ENCODE peak calls at places on chromosomes 3 and 15, in seven cellular contexts. K is fibroblast of pulmonary artery, X is adrenal gland, C is psoas muscle, H is AG04450, E is foreskin fibroblast, P is uterus. I is an unnamed sample.

GRCh38 chr3:108936924-108937689 is 16.6 kb downstream of the GUCA1C start:
- DNase-seq in K (no peak), H (no peak), X (no peak), E (no peak), P (no peak), C (no peak), I (no peak)

GRCh38 chr3:130276203-130276803 is 69.2 kb upstream of the COL6A5 start:
- DNase-seq in X (peak), H (peak), C (no peak), E (peak), K (peak), P (no peak), I (peak)

GRCh38 chr15:26889298-26889898 is 22.5 kb downstream of the GABRA5 start:
- DNase-seq in C (no peak), P (no peak), X (peak), E (peak), K (peak), H (peak), I (peak)

GRCh38 chr3:52236424-52236886 is 2.5 kb downstream of the TWF2 start:
- DNase-seq in P (no peak), C (peak), K (no peak), X (no peak), E (no peak), H (no peak), I (no peak)

GRCh38 chr3:196969660-196970546 is 1.3 kb upstream of the PIGZ start:
- DNase-seq in X (peak), E (peak), K (peak), P (peak), C (peak), H (no peak), I (peak)

GRCh38 chr15:65305144-65305758 is 774 bp downstream of the RNU5B-1 start:
- DNase-seq in X (no peak), H (no peak), E (no peak), C (no peak), K (no peak), P (no peak), I (no peak)

GRCh38 chr3:146067048-146067447 is 93.9 kb downstream of the PLOD2 start:
- DNase-seq in K (peak), X (no peak), C (no peak), E (peak), H (peak), P (no peak), I (peak)

GRCh38 chr15:39543651-39544050 is 37.2 kb upstream of the THBS1 start:
- DNase-seq in X (no peak), C (no peak), H (no peak), E (no peak), K (peak), P (no peak), I (no peak)

GRCh38 chr3:111913163-111913763 is 54.2 kb downstream of the PHLDB2 start:
- DNase-seq in H (no peak), X (no peak), C (no peak), E (no peak), P (no peak), K (no peak), I (no peak)

GRCh38 chr3:11455977-11456376 is 183.8 kb downstream of the ATG7 start:
- DNase-seq in H (no peak), K (peak), E (peak), C (no peak), P (no peak), X (no peak), I (no peak)

GRCh38 chr3:124559650-124560405 is 170.4 kb upstream of the UMPS start:
- DNase-seq in P (peak), X (peak), H (peak), C (peak), K (peak), E (peak), I (peak)

GRCh38 chr15:40333922-40334492 is 6.7 kb downstream of the CCDC9B start:
- DNase-seq in C (peak), P (no peak), K (peak), E (no peak), H (no peak), X (peak), I (peak)

GRCh38 chr3:114929971-114930732 is 216.9 kb downstream of the ZBTB20 start:
- DNase-seq in P (no peak), H (no peak), C (no peak), K (peak), X (no peak), E (peak), I (peak)

GRCh38 chr15:79593119-79593869 is 161.2 kb downstream of the MINAR1 start:
- DNase-seq in X (peak), C (no peak), P (no peak), E (peak), K (peak), H (no peak), I (peak)

GRCh38 chr3:38646630-38647029 is 2.9 kb downstream of the SCN5A start:
- DNase-seq in P (no peak), C (no peak), K (peak), E (no peak), H (no peak), X (no peak), I (peak)

GRCh38 chr3:157542711-157543485 is 39.7 kb upstream of the VEPH1 start:
- DNase-seq in P (peak), X (peak), C (peak), H (peak), E (peak), K (peak), I (peak)

GRCh38 chr3:58627580-58627894 is 39.0 kb downstream of the FAM3D start:
- DNase-seq in X (peak), H (no peak), K (peak), P (no peak), C (no peak), E (no peak), I (no peak)

GRCh38 chr3:129837057-129837631 is 56.4 kb downstream of the TMCC1 start:
- DNase-seq in K (peak), X (no peak), C (no peak), H (no peak), P (no peak), E (no peak), I (no peak)

GRCh38 chr3:14803101-14803980 is 15.4 kb upstream of the FGD5 start:
- DNase-seq in K (no peak), E (no peak), P (no peak), C (peak), H (no peak), X (no peak), I (peak)

GRCh38 chr3:80618295-80619256 is 850.8 kb upstream of the ROBO1 start:
- DNase-seq in E (no peak), P (no peak), K (no peak), C (no peak), H (no peak), X (no peak), I (no peak)

GRCh38 chr3:187051724-187052364 is 87.5 kb downstream of the RPL39L start:
- DNase-seq in H (no peak), K (no peak), P (no peak), E (no peak), C (no peak), X (peak), I (no peak)

GRCh38 chr3:194212021-194212868 is 76.3 kb downstream of the HES1 start:
- DNase-seq in X (no peak), C (no peak), H (no peak), K (no peak), E (no peak), P (no peak), I (no peak)

GRCh38 chr15:25736451-25736850 is 126.7 kb downstream of the ATP10A start:
- DNase-seq in C (no peak), H (no peak), E (no peak), X (no peak), K (no peak), P (no peak), I (peak)

GRCh38 chr3:169769287-169770181 is at the start of gene ACTRT3:
- DNase-seq in E (peak), X (peak), K (peak), H (no peak), C (peak), P (peak), I (peak)

GRCh38 chr15:35557544-35557943 is 11.6 kb upstream of the DPH6 start:
- DNase-seq in X (no peak), K (peak), C (no peak), E (peak), H (peak), P (no peak), I (peak)

GRCh38 chr3:46025139-46025538 is 2.1 kb downstream of the XCR1 start:
- DNase-seq in C (no peak), K (no peak), H (no peak), P (no peak), X (no peak), E (no peak), I (no peak)

GRCh38 chr3:45868213-45868612 is 18.1 kb upstream of the CCR9 start:
- DNase-seq in K (no peak), H (no peak), X (no peak), P (no peak), C (no peak), E (no peak), I (no peak)

DNA sequence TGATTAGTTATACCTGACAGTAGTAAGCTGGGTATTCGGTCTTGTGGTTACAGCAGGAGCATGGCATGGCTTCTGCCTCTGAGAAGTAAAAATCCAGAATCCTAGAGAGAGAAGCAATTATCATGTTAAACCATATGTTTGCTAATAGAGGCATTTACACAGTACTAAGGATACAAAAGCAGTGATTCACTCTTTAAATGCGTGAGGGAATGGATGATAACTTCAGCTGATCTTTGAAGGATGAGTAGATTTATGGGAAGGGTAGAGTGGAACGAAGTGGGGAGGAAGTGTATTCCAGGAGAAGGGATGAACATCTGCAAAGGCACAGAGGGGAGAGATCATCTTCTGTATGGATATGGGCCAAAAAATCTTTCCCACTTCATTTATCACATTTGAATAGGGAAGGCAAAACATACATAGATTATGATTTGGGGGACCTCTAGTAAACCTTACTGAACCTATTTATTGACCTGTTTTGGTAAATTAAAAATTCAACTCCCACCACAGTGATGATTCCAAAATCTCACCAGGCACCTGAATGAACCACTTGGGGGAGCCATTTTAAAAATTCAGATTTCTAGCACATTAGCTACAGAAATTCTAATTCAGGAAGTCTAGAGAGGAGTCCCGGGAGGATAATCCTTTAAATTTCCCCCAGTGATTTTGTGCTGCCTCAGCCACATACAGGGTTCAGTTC is 35.1 kb downstream of the IGSF10 start:
- DNase-seq in P (no peak), C (no peak), E (no peak), H (no peak), K (no peak), X (no peak), I (peak)
- TF ChIP-seq CTCF in P (no peak), C (no peak), E (peak), H (peak), K (peak), X (no peak), I (peak)

GRCh38 chr15:49423021-49423420 is at the start of gene FGF7:
- DNase-seq in K (peak), C (no peak), H (peak), E (no peak), P (peak), X (no peak), I (peak)
- H3K4me3 ChIP-seq in K (peak), C (peak), H (peak), E (peak), P (peak), X (peak), I (peak)

DNA sequence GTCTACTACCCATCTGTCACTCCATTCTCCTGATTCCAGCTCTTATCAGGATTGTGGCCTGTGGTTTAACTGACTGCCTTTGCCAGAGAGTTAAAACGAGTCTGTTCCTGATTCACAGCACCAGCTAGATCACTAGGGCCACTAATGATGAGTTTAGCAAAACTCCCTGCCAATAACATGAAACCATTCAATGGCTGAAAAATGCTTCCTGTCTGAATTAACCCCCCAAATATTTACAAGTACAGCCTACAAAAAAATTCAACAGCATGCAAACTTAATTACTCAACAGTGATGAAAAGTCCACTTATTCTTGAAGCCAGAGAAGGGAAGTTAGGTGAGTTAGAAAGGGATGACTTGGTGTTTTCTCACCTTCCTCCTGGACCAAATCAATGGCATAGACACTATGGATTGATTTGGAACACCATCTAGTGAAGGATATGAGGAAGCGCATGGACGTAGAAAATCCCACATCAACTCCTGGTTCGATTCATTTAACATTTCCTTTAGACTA is 141.4 kb downstream of the TGFBR2 start:
- DNase-seq in X (peak), P (no peak), E (peak), H (no peak), K (peak), C (no peak), I (peak)
- TF ChIP-seq CTCF in X (peak), P (peak), E (peak), H (peak), K (peak), C (peak), I (peak)

DNA sequence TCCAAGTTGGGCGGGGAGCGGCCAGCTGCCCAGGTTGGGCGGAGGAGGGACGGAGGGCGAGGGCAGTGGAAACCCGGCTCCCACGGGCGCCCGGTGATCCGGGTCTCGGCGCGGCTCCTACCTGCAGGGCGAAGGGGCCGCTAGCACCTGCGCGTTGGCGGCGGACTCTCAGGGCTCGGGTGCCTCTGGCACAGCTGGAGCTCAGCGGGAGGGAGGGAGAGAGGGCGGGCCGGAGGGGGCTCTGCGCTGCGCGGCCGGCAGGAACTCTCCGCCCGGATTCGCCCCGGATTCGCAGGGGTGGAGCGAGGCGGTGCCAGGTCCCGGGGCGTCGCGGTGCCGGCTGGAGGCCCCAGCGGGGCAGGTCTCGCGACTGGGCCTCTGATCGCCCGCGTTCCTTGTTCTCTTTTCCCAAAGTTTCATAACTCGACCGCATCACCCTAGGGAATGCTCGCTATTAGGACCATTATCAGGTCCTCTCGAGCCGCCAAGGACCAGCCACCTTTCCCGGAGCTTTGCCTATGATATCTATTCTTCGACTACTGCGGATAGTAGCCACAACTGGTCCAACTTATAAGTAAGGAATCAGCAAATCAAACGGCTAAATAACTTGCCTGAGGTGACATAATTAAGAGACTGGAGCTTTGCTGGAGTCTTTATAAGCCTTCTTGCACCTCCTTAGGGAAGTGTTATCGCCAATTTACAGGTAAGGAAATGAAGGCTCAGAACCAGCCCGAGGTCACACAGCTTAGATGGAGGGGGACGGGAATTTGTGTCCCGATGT is at the start of gene PLD1:
- DNase-seq in E (peak), P (no peak), K (peak), X (peak), H (no peak), C (peak), I (peak)
- H3K4me3 ChIP-seq in E (peak), P (peak), K (peak), X (peak), H (peak), C (peak), I (peak)

DNA sequence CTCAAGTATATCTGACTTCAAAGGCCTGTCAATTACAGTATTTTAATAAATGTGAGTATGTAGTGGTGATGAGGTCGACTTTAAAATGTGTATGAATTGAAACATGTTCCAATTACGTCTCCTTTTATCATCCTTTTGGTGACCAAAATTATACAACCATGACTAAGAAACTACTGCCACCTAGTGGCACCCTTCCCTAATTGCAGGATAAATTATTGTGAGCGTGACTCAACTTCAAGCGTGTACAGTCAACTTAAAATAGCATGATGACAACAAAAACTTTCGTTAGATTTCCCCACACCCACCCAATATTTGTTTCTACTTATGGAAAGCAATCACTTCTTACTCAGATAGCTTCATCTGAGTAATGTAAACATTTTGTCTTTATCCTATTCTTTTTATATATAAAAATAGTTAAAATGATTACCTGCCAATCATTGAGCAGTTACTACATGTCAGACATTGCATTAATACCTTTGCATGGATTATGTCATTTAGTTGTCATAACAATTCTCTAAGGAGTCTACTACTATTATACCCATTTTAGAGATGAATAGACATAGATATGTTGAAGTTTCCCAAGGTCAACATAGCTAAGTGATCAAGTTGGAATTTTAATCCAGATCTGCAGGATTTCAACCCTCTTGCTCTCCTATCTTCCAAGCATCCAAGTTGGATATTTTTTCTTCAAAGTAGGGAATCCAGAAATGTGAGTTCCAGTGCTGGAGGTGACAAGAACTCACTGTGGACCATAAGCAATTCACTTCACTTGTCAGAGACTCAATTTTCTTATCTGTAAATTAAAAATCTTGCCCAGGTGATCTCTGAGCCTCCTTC is 106.0 kb downstream of the MEX3B start:
- DNase-seq in K (peak), E (peak), X (no peak), P (no peak), C (no peak), H (peak), I (peak)
- TF ChIP-seq CTCF in K (peak), E (peak), X (peak), P (no peak), C (peak), H (peak), I (peak)

DNA sequence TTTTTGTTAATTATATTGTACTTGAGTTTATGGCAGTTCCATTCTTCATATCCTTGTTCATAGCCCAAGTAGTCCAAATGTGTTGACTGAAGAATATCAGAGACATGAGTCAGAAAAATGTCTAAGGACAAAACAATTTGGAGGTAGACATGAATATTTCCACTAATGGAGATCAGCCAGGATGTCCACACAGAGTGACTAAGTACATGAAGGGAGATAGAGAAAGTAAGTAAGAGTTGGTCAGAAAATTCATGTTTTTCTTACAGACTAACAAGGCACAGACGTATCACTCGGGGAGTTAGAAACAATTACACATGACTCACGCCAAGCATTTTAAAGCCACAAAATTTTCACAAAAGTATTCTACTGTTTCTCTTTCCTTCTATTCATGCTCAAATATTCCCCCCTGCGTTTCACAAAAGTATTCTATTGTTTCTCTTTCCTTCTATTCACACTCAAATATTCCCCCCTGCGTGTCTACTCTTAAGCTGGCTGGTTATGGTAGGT is 648.9 kb upstream of the CCDC54 start:
- DNase-seq in C (no peak), H (peak), E (peak), P (no peak), X (peak), K (peak), I (peak)
- H3K4me3 ChIP-seq in C (no peak), H (peak), E (peak), P (no peak), X (no peak), K (peak), I (peak)

DNA sequence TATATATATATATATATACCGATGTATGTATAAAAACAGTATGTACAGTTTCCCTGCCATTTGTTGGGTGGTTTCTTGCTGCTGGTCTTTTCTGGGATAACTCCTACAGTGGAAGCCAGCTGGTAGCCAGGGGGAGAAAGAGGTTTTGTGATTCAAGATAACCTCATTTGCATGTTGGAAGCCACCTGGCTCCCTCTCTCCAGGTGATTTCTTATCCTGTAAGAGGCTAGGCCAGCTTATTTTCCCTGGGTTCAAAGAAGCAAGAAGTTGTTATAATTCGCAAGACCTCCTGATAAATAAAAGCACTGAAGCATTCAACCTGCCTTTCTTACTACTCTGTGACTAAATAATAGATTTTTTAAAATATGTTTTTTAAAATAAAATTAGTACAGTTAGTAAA is 443.3 kb downstream of the VGLL3 start:
- DNase-seq in C (no peak), K (no peak), X (no peak), E (no peak), P (no peak), H (no peak), I (no peak)
- TF ChIP-seq CTCF in C (no peak), K (no peak), X (no peak), E (no peak), P (no peak), H (no peak), I (no peak)

GRCh38 chr3:134425943-134426342 is 51.7 kb upstream of the AMOTL2 start:
- DNase-seq in E (no peak), P (no peak), C (no peak), H (no peak), X (no peak), K (no peak), I (no peak)

GRCh38 chr3:134430174-134430573 is 55.6 kb downstream of the ANAPC13 start:
- DNase-seq in P (no peak), X (no peak), E (no peak), C (no peak), K (no peak), H (no peak), I (no peak)

GRCh38 chr3:134428396-134428795 is 54.1 kb upstream of the AMOTL2 start:
- DNase-seq in C (no peak), H (no peak), P (no peak), E (no peak), K (no peak), X (no peak), I (peak)

GRCh38 chr3:134426660-134427181 is 52.5 kb upstream of the AMOTL2 start:
- DNase-seq in X (no peak), K (peak), H (peak), C (peak), P (no peak), E (peak), I (peak)

GRCh38 chr3:134427400-134428111 is 53.3 kb upstream of the AMOTL2 start:
- DNase-seq in C (peak), H (peak), K (peak), P (peak), X (peak), E (peak), I (peak)
- H3K4me3 ChIP-seq in C (no peak), H (no peak), K (no peak), P (no peak), X (no peak), E (no peak), I (peak)